ENCODE peak calls at places on chromosomes 1 and 21, in six cellular contexts. H is spleen, Y is uterus, B is left ventricle myocardium inferior, Q is prostate gland, D is A673. I is an unnamed sample. For H3K4me1, the result is how much of the 10 kb centered on the place peaks cover.

GRCh38 chr1:10897321-10897980 is 101.0 kb upstream of the CASZ1 start:
- DNase-seq in H (no peak), Y (no peak), B (no peak), Q (no peak), D (no peak), I (no peak)

GRCh38 chr1:12345350-12346217 is 115.8 kb downstream of the VPS13D start:
- DNase-seq in H (no peak), Y (no peak), B (no peak), Q (no peak), D (no peak), I (no peak)

GRCh38 chr1:8116892-8117262 is 90.8 kb upstream of the ERRFI1 start:
- DNase-seq in H (no peak), Y (peak), B (peak), Q (no peak), D (no peak), I (peak)

GRCh38 chr1:188822248-188822647 is 1655.4 kb downstream of the BRINP3 start:
- DNase-seq in H (no peak), Y (no peak), B (no peak), Q (no peak), D (peak), I (no peak)

GRCh38 chr1:100213141-100213540 is 35.1 kb upstream of the LRRC39 start:
- DNase-seq in H (no peak), Y (no peak), B (no peak), Q (no peak), D (no peak), I (no peak)

GRCh38 chr1:184635347-184636155 is 119.1 kb downstream of the EDEM3 start:
- DNase-seq in H (no peak), Y (no peak), B (no peak), Q (no peak), D (no peak), I (no peak)

GRCh38 chr1:216723274-216723780 is at the start of gene ESRRG:
- DNase-seq in H (peak), Y (no peak), B (peak), Q (peak), D (peak), I (peak)

GRCh38 chr21:15309721-15310120 is 244.9 kb upstream of the NRIP1 start:
- DNase-seq in H (no peak), Y (peak), B (peak), Q (no peak), D (no peak), I (peak)

GRCh38 chr1:151494741-151495281 is 16.4 kb upstream of the CGN start:
- DNase-seq in H (no peak), Y (no peak), B (no peak), Q (no peak), D (peak), I (no peak)

GRCh38 chr1:110634455-110635281 is 28.5 kb upstream of the KCNA2 start:
- DNase-seq in H (peak), Y (peak), B (peak), Q (peak), D (peak), I (peak)

GRCh38 chr1:48495911-48496310 is 23.9 kb upstream of the SPATA6 start:
- DNase-seq in H (no peak), Y (no peak), B (no peak), Q (no peak), D (no peak), I (no peak)

GRCh38 chr1:205749094-205749825 is 722 bp downstream of the NUCKS1 start:
- DNase-seq in H (peak), Y (peak), B (peak), Q (peak), D (peak), I (peak)

GRCh38 chr1:178652506-178652905 is 72.5 kb upstream of the RALGPS2 start:
- DNase-seq in H (no peak), Y (no peak), B (no peak), Q (no peak), D (no peak), I (no peak)

GRCh38 chr1:107875689-107876088 is 89.3 kb downstream of the VAV3 start:
- DNase-seq in H (no peak), Y (no peak), B (no peak), Q (no peak), D (no peak), I (no peak)

GRCh38 chr21:17679002-17679600 is 66.4 kb upstream of the BTG3 start:
- DNase-seq in H (no peak), Y (no peak), B (no peak), Q (peak), D (peak), I (no peak)

GRCh38 chr1:113396585-113396984 is 6.3 kb downstream of the MAGI3 start:
- DNase-seq in H (no peak), Y (no peak), B (no peak), Q (no peak), D (no peak), I (no peak)

GRCh38 chr21:41958886-41959563 is 5.2 kb upstream of the C2CD2 start:
- DNase-seq in H (no peak), Y (no peak), B (no peak), Q (no peak), D (no peak), I (no peak)

GRCh38 chr1:65431111-65431705 is 10.7 kb downstream of the LEPR start:
- DNase-seq in H (no peak), Y (no peak), B (no peak), Q (no peak), D (peak), I (no peak)

GRCh38 chr1:155128469-155128754 is 736 bp downstream of the EFNA1 start:
- DNase-seq in H (no peak), Y (no peak), B (no peak), Q (no peak), D (no peak), I (no peak)

GRCh38 chr1:72286401-72286800 is 4.1 kb upstream of the NEGR1 start:
- DNase-seq in H (no peak), Y (no peak), B (no peak), Q (no peak), D (peak), I (no peak)

GRCh38 chr21:26169061-26169610 is 1.4 kb downstream of the APP start:
- DNase-seq in H (no peak), Y (peak), B (peak), Q (peak), D (peak), I (peak)

GRCh38 chr1:182850319-182850718 is 11.2 kb downstream of the DHX9 start:
- DNase-seq in H (no peak), Y (no peak), B (no peak), Q (no peak), D (no peak), I (no peak)

GRCh38 chr1:221087919-221088318 is 208.7 kb downstream of the HLX start:
- DNase-seq in H (no peak), Y (no peak), B (no peak), Q (no peak), D (no peak), I (no peak)

GRCh38 chr21:31553461-31553860 is 106.0 kb upstream of the SOD1 start:
- DNase-seq in H (no peak), Y (no peak), B (no peak), Q (no peak), D (no peak), I (no peak)

GRCh38 chr1:211738709-211739301 is 63.4 kb upstream of the NEK2 start:
- DNase-seq in H (peak), Y (no peak), B (no peak), Q (no peak), D (no peak), I (no peak)

GRCh38 chr1:201483373-201483949 is 14.5 kb upstream of the PHLDA3 start:
- DNase-seq in H (no peak), Y (no peak), B (no peak), Q (no peak), D (no peak), I (no peak)
- TF ChIP-seq CTCF in H (no peak), Y (no peak), B (no peak), Q (no peak), D (no peak), I (no peak)

DNA sequence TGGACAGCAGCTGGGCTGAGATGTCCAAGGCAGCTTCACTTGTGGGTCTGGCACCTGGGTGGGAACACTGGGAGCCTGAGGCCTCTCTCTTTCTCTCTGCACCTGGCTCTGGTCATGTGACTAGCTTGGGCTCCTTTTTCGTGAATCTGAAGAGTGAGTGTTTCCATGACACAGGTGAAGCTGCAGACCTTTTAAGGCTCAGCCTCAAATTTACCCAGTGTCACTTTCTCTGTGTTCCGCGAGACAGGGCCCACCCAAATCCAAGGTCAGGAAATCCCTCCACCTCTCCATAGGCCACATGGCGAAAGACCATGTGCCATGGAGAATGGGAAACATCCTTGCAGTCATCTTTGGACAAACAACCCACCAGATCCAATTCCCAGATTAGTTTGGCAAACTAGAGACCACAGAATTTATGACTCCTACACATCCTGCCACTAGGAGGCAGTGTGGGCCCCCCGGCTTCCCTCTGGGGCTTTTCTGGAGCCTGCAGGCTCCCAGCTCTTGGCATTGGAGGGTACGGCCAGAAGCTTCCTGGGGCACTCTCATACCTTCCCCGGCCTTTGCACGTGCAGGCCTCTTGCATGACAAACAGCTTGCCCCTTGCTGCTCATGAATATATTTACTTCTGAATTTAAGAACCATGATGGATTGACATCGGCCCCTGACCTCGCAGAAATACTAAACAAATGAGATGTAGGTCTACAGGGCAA is 180.6 kb downstream of the KAZN start:
- DNase-seq in H (no peak), Y (no peak), B (no peak), Q (no peak), D (peak), I (no peak)
- H3K4me1 ChIP-seq in H (under half), Y (under half), B (under half), Q (under half), D (under half), I (under half)

GRCh38 chr1:62720946-62721554 is 32.9 kb upstream of the DOCK7 start:
- DNase-seq in H (no peak), Y (no peak), B (no peak), Q (peak), D (peak), I (no peak)
- TF ChIP-seq CTCF in H (no peak), Y (no peak), B (no peak), Q (no peak), D (no peak), I (no peak)

DNA sequence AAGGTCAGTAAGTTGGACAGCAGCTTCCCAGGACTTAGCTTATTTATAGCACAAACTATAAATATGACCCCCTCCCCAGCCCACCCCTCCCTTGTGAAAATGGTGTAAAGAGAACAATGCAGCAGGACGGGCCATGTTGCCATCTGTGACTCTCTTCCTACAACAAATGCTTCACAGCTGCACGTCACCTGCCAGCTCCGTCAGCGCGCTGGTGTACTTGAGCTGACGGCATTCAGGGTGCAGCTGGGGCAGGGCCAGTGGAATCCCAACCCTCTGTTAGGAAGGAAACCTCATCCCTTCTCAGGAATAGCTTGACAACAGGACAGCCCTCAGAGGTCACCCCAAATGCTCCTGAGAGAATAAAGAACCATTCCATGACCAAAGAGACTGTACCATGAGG is 84.9 kb downstream of the ATP1A1 start:
- DNase-seq in H (no peak), Y (no peak), B (no peak), Q (no peak), D (no peak), I (no peak)
- H3K4me1 ChIP-seq in H (under half), Y (under half), B (under half), Q (under half), D (under half), I (under half)

GRCh38 chr1:16491056-16491675 is 22.9 kb downstream of the RNU1-1 start:
- DNase-seq in H (no peak), Y (no peak), B (no peak), Q (no peak), D (no peak), I (no peak)
- TF ChIP-seq CTCF in H (no peak), Y (no peak), B (no peak), Q (no peak), D (no peak), I (no peak)

GRCh38 chr1:21907737-21908136 is 29.4 kb downstream of the HSPG2 start:
- DNase-seq in H (no peak), Y (no peak), B (no peak), Q (no peak), D (no peak), I (no peak)
- H3K4me1 ChIP-seq in H (under half), Y (half or more), B (half or more), Q (under half), D (under half), I (under half)

GRCh38 chr1:90612033-90612432 is 105.1 kb downstream of the BARHL2 start:
- DNase-seq in H (no peak), Y (no peak), B (no peak), Q (no peak), D (no peak), I (no peak)

GRCh38 chr1:90616395-90616794 is 100.7 kb downstream of the BARHL2 start:
- DNase-seq in H (no peak), Y (no peak), B (no peak), Q (no peak), D (peak), I (no peak)

GRCh38 chr1:90613371-90613770 is 103.7 kb downstream of the BARHL2 start:
- DNase-seq in H (no peak), Y (no peak), B (no peak), Q (no peak), D (peak), I (no peak)

DNA sequence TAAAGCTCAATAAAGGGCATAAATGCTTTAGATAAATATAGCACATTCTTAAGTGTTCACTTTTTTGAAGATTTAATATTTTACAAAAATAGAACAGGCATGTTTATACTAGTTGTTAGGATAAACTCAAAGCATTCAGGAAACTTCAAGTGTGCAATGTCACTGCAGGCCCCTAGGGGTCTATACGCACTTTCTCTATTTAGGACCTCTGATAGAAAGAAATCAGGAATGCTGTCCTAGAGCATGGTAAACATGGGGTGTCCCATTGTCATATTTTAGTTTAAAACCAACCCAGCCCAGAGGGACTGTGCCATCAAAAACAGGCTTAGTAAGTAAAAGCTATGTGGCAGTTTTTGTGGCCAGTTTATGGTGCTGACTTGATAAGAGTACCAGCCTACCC is 102.2 kb downstream of the BARHL2 start:
- DNase-seq in H (no peak), Y (no peak), B (no peak), Q (no peak), D (peak), I (no peak)
- TF ChIP-seq CTCF in H (no peak), Y (no peak), B (peak), Q (no peak), D (peak), I (no peak)

DNA sequence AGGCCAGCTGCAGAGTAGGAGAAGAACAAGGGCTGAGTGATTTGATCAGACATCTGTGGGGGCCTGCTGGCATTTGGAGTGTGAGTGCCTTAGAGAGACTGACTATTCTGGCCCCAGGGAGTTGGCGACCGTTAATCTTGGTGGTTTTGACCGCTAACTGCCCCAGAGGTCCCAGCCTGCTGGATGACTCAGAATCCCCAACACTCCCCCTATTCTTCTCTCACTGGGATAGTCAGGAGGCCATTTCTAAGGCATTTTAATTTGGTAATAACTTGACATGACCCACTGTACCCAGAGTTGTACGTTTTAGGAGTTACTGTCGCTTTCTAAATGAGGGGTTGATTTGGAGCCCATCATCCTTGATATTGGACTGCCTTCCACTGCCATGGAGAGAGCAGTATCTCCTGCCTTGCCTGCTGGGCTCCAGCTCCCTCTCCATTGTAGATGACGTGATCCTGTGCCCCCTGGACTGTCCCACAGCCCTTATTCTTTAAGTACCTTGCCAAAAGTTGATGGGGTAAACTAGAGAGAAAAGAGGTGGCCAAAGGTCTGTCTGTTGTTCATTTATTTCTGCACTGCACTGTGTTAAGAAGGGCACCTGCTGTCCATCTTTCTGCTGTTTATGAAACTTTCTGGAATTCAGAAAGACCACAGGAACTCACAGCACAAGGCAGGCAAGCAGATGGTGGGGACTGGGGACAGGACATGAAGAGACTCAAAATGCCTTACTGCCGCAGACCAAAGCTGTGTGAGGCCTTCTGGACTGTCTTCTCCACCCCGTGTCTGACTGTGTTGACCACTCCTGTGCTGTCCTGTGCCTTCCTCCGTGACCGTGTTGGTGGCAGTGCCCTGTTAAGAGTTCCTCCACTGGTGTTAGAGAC is 98.2 kb upstream of the ARTN start:
- DNase-seq in H (no peak), Y (peak), B (no peak), Q (no peak), D (no peak), I (no peak)
- H3K4me1 ChIP-seq in H (under half), Y (under half), B (under half), Q (under half), D (under half), I (under half)

GRCh38 chr1:244601336-244601735 is 51.6 kb upstream of the DESI2 start:
- DNase-seq in H (no peak), Y (no peak), B (no peak), Q (no peak), D (no peak), I (no peak)

GRCh38 chr1:244605835-244606234 is 47.1 kb upstream of the DESI2 start:
- DNase-seq in H (no peak), Y (no peak), B (no peak), Q (no peak), D (no peak), I (no peak)

GRCh38 chr1:244599937-244600350 is 53.0 kb upstream of the DESI2 start:
- DNase-seq in H (no peak), Y (peak), B (no peak), Q (no peak), D (peak), I (peak)

GRCh38 chr1:244598611-244599010 is 54.3 kb upstream of the DESI2 start:
- DNase-seq in H (no peak), Y (no peak), B (no peak), Q (no peak), D (no peak), I (no peak)

DNA sequence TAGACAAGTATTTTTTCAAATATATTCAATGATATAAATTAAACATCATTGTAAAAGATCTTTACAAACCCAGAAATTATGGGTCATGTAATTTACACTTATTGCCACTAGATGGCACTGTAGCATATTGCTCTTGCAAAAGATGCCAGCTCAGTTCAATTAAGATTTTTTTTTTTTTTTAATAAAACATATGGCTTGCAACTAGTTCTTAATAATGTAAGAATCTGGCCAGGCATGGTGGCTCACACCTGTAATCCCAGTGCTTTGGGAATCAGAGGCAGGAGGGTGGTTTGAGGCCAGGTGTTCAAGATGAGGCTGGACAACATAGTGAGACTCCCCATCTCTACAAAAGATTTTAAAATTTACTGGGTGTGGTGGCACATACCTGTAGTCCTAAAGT is 49.4 kb upstream of the DESI2 start:
- DNase-seq in H (no peak), Y (no peak), B (no peak), Q (no peak), D (peak), I (no peak)
- TF ChIP-seq CTCF in H (peak), Y (peak), B (peak), Q (peak), D (peak), I (peak)